ENCODE peak calls at places on chromosome 3, in seven cellular contexts. One of them, this sample, is unnamed. For H3K4me1, the result is how much of the 10 kb centered on the place peaks cover.

GRCh38 chr3:159782724-159783421 is 205.8 kb upstream of the IL12A start:
- DNase-seq in RWPE2: no peak
- DNase-seq in heart right ventricle: no peak
- DNase-seq in sigmoid colon: no peak
- DNase-seq in neural progenitor cell: no peak
- DNase-seq in fibroblast of lung: no peak
- DNase-seq in left ventricle myocardium inferior: no peak
- DNase-seq in this sample: no peak

GRCh38 chr3:39269528-39269927 is 10.3 kb downstream of the CX3CR1 start:
- DNase-seq in RWPE2: no peak
- DNase-seq in heart right ventricle: no peak
- DNase-seq in sigmoid colon: no peak
- DNase-seq in neural progenitor cell: no peak
- DNase-seq in fibroblast of lung: no peak
- DNase-seq in left ventricle myocardium inferior: no peak
- DNase-seq in this sample: no peak

GRCh38 chr3:122560680-122561079 is 3.4 kb downstream of the PARP9 start:
- DNase-seq in RWPE2: no peak
- DNase-seq in heart right ventricle: no peak
- DNase-seq in sigmoid colon: no peak
- DNase-seq in neural progenitor cell: peak
- DNase-seq in fibroblast of lung: peak
- DNase-seq in left ventricle myocardium inferior: no peak
- DNase-seq in this sample: peak

GRCh38 chr3:45034612-45035252 is 8.6 kb downstream of the CLEC3B start:
- DNase-seq in RWPE2: no peak
- DNase-seq in heart right ventricle: peak
- DNase-seq in sigmoid colon: peak
- DNase-seq in neural progenitor cell: no peak
- DNase-seq in fibroblast of lung: no peak
- DNase-seq in left ventricle myocardium inferior: peak
- DNase-seq in this sample: peak

GRCh38 chr3:152879790-152880174 is 44.9 kb downstream of the P2RY1 start:
- DNase-seq in RWPE2: no peak
- DNase-seq in heart right ventricle: no peak
- DNase-seq in sigmoid colon: no peak
- DNase-seq in neural progenitor cell: no peak
- DNase-seq in fibroblast of lung: no peak
- DNase-seq in left ventricle myocardium inferior: no peak
- DNase-seq in this sample: no peak

GRCh38 chr3:123019591-123019990 is 8.0 kb downstream of the SEMA5B start:
- DNase-seq in RWPE2: no peak
- DNase-seq in heart right ventricle: no peak
- DNase-seq in sigmoid colon: no peak
- DNase-seq in neural progenitor cell: no peak
- DNase-seq in fibroblast of lung: no peak
- DNase-seq in left ventricle myocardium inferior: no peak
- DNase-seq in this sample: no peak

GRCh38 chr3:58874795-58875194 is 175.0 kb downstream of the CFAP20DC start:
- DNase-seq in RWPE2: peak
- DNase-seq in heart right ventricle: no peak
- DNase-seq in sigmoid colon: no peak
- DNase-seq in neural progenitor cell: no peak
- DNase-seq in fibroblast of lung: peak
- DNase-seq in left ventricle myocardium inferior: no peak
- DNase-seq in this sample: no peak

GRCh38 chr3:178947738-178948137 is 123.9 kb downstream of the ZMAT3 start:
- DNase-seq in RWPE2: no peak
- DNase-seq in heart right ventricle: no peak
- DNase-seq in sigmoid colon: no peak
- DNase-seq in neural progenitor cell: no peak
- DNase-seq in fibroblast of lung: no peak
- DNase-seq in left ventricle myocardium inferior: no peak
- DNase-seq in this sample: no peak

GRCh38 chr3:157520485-157521184 is 17.4 kb upstream of the VEPH1 start:
- DNase-seq in RWPE2: no peak
- DNase-seq in heart right ventricle: no peak
- DNase-seq in sigmoid colon: no peak
- DNase-seq in neural progenitor cell: no peak
- DNase-seq in fibroblast of lung: no peak
- DNase-seq in left ventricle myocardium inferior: no peak
- DNase-seq in this sample: no peak

GRCh38 chr3:184880616-184881015 is 68.7 kb downstream of the VPS8 start:
- DNase-seq in RWPE2: no peak
- DNase-seq in heart right ventricle: no peak
- DNase-seq in sigmoid colon: no peak
- DNase-seq in neural progenitor cell: no peak
- DNase-seq in fibroblast of lung: peak
- DNase-seq in left ventricle myocardium inferior: no peak
- DNase-seq in this sample: no peak

GRCh38 chr3:126746395-126747177 is 42.5 kb downstream of the CHCHD6 start:
- DNase-seq in RWPE2: no peak
- DNase-seq in heart right ventricle: peak
- DNase-seq in sigmoid colon: no peak
- DNase-seq in neural progenitor cell: no peak
- DNase-seq in fibroblast of lung: peak
- DNase-seq in left ventricle myocardium inferior: peak
- DNase-seq in this sample: peak

GRCh38 chr3:128432301-128432897 is 34.3 kb downstream of the DNAJB8 start:
- DNase-seq in RWPE2: no peak
- DNase-seq in heart right ventricle: no peak
- DNase-seq in sigmoid colon: no peak
- DNase-seq in neural progenitor cell: peak
- DNase-seq in fibroblast of lung: no peak
- DNase-seq in left ventricle myocardium inferior: no peak
- DNase-seq in this sample: no peak

GRCh38 chr3:31230834-31231233 is 301.9 kb upstream of the STT3B start:
- DNase-seq in RWPE2: no peak
- DNase-seq in heart right ventricle: no peak
- DNase-seq in sigmoid colon: no peak
- DNase-seq in neural progenitor cell: no peak
- DNase-seq in fibroblast of lung: no peak
- DNase-seq in left ventricle myocardium inferior: no peak
- DNase-seq in this sample: no peak

DNA sequence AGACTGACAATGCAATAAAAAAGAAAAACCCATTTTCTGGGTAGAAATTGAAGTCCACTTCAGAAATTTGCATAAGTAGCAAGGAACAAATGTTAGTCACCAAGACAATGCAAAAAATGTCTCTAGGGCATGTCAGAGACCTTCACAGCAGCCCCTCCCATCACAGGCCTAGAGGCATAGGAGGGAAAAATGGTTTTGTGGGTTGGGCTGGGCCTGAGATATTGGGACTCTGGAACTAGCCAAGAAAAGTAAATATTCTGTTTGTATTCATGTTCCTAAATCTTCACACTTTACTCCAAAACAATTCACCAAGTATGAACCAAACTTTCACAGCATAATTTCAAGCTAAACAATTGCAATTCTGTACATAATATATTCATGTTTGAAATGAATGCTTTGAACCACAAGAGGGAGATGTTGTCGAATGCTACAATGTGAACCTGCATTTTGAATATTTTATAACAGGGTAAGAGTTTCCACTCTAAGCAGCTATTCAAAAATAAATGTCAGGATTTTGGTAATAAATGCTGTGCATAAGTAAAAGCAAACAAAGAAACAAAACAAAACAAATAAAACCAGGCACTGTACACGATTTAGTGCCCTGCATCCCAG is 429.2 kb downstream of the OTOL1 start:
- DNase-seq in RWPE2: no peak
- DNase-seq in heart right ventricle: no peak
- DNase-seq in sigmoid colon: no peak
- DNase-seq in neural progenitor cell: no peak
- DNase-seq in fibroblast of lung: no peak
- DNase-seq in left ventricle myocardium inferior: no peak
- DNase-seq in this sample: no peak
- TF ChIP-seq CTCF in RWPE2: no peak
- TF ChIP-seq CTCF in heart right ventricle: no peak
- TF ChIP-seq CTCF in sigmoid colon: no peak
- TF ChIP-seq CTCF in neural progenitor cell: peak
- TF ChIP-seq CTCF in fibroblast of lung: no peak
- TF ChIP-seq CTCF in left ventricle myocardium inferior: peak
- TF ChIP-seq CTCF in this sample: no peak

GRCh38 chr3:60262546-60262945 is 988.7 kb downstream of the FHIT start:
- DNase-seq in RWPE2: no peak
- DNase-seq in heart right ventricle: no peak
- DNase-seq in sigmoid colon: no peak
- DNase-seq in neural progenitor cell: no peak
- DNase-seq in fibroblast of lung: no peak
- DNase-seq in left ventricle myocardium inferior: no peak
- DNase-seq in this sample: no peak

GRCh38 chr3:60266444-60266843 is 984.8 kb downstream of the FHIT start:
- DNase-seq in RWPE2: no peak
- DNase-seq in heart right ventricle: no peak
- DNase-seq in sigmoid colon: no peak
- DNase-seq in neural progenitor cell: no peak
- DNase-seq in fibroblast of lung: no peak
- DNase-seq in left ventricle myocardium inferior: no peak
- DNase-seq in this sample: no peak

DNA sequence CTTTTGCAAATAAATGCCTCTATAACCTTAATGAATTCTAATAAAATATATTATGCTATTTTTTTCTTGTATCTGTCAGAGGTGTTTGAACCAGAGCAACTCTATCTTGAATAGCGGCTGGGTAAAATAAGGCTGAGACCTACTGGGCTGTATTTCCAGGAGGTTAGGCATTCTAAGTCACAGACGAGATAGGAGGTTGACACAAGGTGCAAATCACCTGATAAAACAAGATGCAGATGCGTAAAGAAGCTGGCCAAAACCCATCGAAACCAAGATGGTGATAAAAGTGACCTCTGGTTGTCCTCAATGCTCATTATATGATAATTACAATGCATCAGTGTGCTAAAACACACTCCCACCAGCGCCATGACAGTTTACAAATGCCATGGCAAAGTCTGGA is 990.7 kb downstream of the FHIT start:
- DNase-seq in RWPE2: no peak
- DNase-seq in heart right ventricle: no peak
- DNase-seq in sigmoid colon: no peak
- DNase-seq in neural progenitor cell: no peak
- DNase-seq in fibroblast of lung: no peak
- DNase-seq in left ventricle myocardium inferior: no peak
- DNase-seq in this sample: no peak
- H3K4me1 ChIP-seq in RWPE2: under half
- H3K4me1 ChIP-seq in heart right ventricle: under half
- H3K4me1 ChIP-seq in sigmoid colon: under half
- H3K4me1 ChIP-seq in neural progenitor cell: under half
- H3K4me1 ChIP-seq in fibroblast of lung: under half
- H3K4me1 ChIP-seq in left ventricle myocardium inferior: under half
- H3K4me1 ChIP-seq in this sample: under half

GRCh38 chr3:52247455-52248164 is 2.1 kb downstream of the PPM1M start:
- DNase-seq in RWPE2: no peak
- DNase-seq in heart right ventricle: no peak
- DNase-seq in sigmoid colon: no peak
- DNase-seq in neural progenitor cell: no peak
- DNase-seq in fibroblast of lung: no peak
- DNase-seq in left ventricle myocardium inferior: no peak
- DNase-seq in this sample: no peak

GRCh38 chr3:52246728-52247454 is 1.3 kb downstream of the PPM1M start:
- DNase-seq in RWPE2: no peak
- DNase-seq in heart right ventricle: no peak
- DNase-seq in sigmoid colon: no peak
- DNase-seq in neural progenitor cell: no peak
- DNase-seq in fibroblast of lung: no peak
- DNase-seq in left ventricle myocardium inferior: peak
- DNase-seq in this sample: no peak

GRCh38 chr3:52244061-52244628 is 1.4 kb upstream of the PPM1M start:
- DNase-seq in RWPE2: peak
- DNase-seq in heart right ventricle: no peak
- DNase-seq in sigmoid colon: peak
- DNase-seq in neural progenitor cell: no peak
- DNase-seq in fibroblast of lung: peak
- DNase-seq in left ventricle myocardium inferior: peak
- DNase-seq in this sample: no peak

GRCh38 chr3:52246264-52246620 is 683 bp downstream of the PPM1M start:
- DNase-seq in RWPE2: no peak
- DNase-seq in heart right ventricle: no peak
- DNase-seq in sigmoid colon: no peak
- DNase-seq in neural progenitor cell: no peak
- DNase-seq in fibroblast of lung: no peak
- DNase-seq in left ventricle myocardium inferior: no peak
- DNase-seq in this sample: no peak

DNA sequence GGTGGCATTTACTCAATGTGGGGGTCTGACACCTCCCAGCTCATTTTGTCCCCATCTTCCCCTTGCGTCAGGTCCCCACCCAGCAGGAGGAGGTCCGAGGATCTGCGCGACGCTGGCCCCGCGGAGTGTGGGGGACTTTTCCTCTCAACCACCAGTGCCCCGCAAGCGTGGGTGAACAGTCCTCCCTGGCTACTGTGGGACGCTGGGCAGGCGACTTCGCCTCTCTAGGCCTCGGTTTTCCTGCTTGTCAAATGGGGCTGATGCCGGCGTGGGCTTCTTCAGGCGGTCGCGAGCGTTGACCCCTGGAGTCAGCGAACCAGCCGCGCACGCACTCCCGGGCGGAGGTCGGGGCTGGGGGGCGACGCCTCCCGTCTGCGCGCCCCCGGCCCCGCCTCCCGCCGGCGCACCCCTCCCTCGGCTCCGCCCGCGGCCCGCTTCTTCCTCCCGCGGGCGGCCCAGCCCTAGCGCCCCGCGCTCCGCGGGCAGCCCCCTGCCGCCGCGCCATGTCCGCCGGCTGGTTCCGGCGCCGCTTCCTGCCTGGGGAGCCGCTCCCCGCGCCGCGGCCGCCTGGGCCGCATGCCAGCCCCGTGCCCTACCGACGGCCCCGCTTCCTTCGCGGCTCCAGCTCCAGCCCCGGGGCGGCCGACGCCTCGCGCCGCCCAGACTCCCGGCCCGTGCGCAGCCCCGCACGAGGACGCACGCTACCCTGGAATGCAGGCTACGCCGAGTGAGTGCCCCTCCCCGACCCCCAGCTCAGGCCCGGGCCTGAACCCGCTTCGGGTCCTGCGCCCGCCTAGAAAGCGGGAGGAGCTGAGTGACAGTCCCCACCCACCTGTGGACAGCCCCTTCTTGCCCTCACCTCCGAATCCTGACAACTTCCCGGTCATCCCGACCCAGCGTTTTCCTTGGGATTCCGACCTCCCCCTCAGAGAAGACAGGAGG is at the start of gene PPM1M:
- DNase-seq in RWPE2: peak
- DNase-seq in heart right ventricle: peak
- DNase-seq in sigmoid colon: peak
- DNase-seq in neural progenitor cell: peak
- DNase-seq in fibroblast of lung: peak
- DNase-seq in left ventricle myocardium inferior: peak
- DNase-seq in this sample: no peak
- H3K27ac ChIP-seq in RWPE2: peak
- H3K27ac ChIP-seq in heart right ventricle: peak
- H3K27ac ChIP-seq in sigmoid colon: peak
- H3K27ac ChIP-seq in neural progenitor cell: no peak
- H3K27ac ChIP-seq in fibroblast of lung: peak
- H3K27ac ChIP-seq in left ventricle myocardium inferior: peak
- H3K27ac ChIP-seq in this sample: peak

DNA sequence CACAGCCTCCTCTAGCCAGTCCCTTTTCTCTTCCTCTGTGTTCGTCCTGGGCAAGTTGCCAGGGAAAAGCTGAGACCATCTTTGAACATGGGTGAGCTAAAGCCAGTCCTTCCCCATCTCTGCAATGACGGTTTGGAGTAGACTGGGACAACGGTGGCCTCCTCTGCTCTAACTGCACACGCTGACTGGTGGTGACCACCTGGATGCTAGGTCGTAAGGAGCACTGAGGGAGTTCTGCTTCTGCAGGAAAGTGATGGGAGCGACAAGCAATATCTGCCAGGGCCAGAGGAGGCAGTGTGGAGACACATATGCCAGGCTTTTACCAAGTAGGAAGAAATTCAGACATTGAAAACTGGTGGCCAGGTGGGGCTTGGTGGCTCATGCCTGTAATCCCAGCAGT is 111.7 kb downstream of the NUP210 start:
- DNase-seq in RWPE2: peak
- DNase-seq in heart right ventricle: no peak
- DNase-seq in sigmoid colon: no peak
- DNase-seq in neural progenitor cell: peak
- DNase-seq in fibroblast of lung: peak
- DNase-seq in left ventricle myocardium inferior: no peak
- DNase-seq in this sample: peak
- TF ChIP-seq CTCF in RWPE2: peak
- TF ChIP-seq CTCF in heart right ventricle: peak
- TF ChIP-seq CTCF in sigmoid colon: no peak
- TF ChIP-seq CTCF in neural progenitor cell: peak
- TF ChIP-seq CTCF in fibroblast of lung: peak
- TF ChIP-seq CTCF in left ventricle myocardium inferior: peak
- TF ChIP-seq CTCF in this sample: peak